ENCODE peak calls at places on chromosomes 13 and 19, in eight cellular contexts. One of them, this sample, is unnamed.

GRCh38 chr19:4120531-4120930 is 3.4 kb downstream of the MAP2K2 start:
- DNase-seq in CD8-positive, alpha-beta T cell: no peak
- DNase-seq in central memory CD4-positive, alpha-beta T cell: no peak
- DNase-seq in neural progenitor cell: no peak
- DNase-seq in T-helper 2 cell: no peak
- DNase-seq in AG09309: no peak
- DNase-seq in breast epithelium: no peak
- DNase-seq in activated CD8-positive, alpha-beta memory T cell treated with anti-CD3 and anti-CD28 coated beads for 1 hour: no peak
- DNase-seq in this sample: no peak

GRCh38 chr13:34587586-34587985 is 354.5 kb upstream of the NBEA start:
- DNase-seq in CD8-positive, alpha-beta T cell: no peak
- DNase-seq in central memory CD4-positive, alpha-beta T cell: no peak
- DNase-seq in neural progenitor cell: no peak
- DNase-seq in T-helper 2 cell: no peak
- DNase-seq in AG09309: no peak
- DNase-seq in breast epithelium: no peak
- DNase-seq in activated CD8-positive, alpha-beta memory T cell treated with anti-CD3 and anti-CD28 coated beads for 1 hour: no peak
- DNase-seq in this sample: no peak

GRCh38 chr19:27794444-27795042 is 1418.4 kb downstream of the UQCRFS1 start:
- DNase-seq in CD8-positive, alpha-beta T cell: no peak
- DNase-seq in central memory CD4-positive, alpha-beta T cell: no peak
- DNase-seq in neural progenitor cell: peak; percentile 67
- DNase-seq in T-helper 2 cell: no peak
- DNase-seq in AG09309: no peak
- DNase-seq in breast epithelium: no peak
- DNase-seq in activated CD8-positive, alpha-beta memory T cell treated with anti-CD3 and anti-CD28 coated beads for 1 hour: no peak
- DNase-seq in this sample: no peak

GRCh38 chr19:28468701-28469459 is 744.1 kb downstream of the UQCRFS1 start:
- DNase-seq in CD8-positive, alpha-beta T cell: no peak
- DNase-seq in central memory CD4-positive, alpha-beta T cell: no peak
- DNase-seq in neural progenitor cell: peak; percentile 48
- DNase-seq in T-helper 2 cell: no peak
- DNase-seq in AG09309: peak; percentile 55
- DNase-seq in breast epithelium: no peak
- DNase-seq in activated CD8-positive, alpha-beta memory T cell treated with anti-CD3 and anti-CD28 coated beads for 1 hour: no peak
- DNase-seq in this sample: no peak

GRCh38 chr19:23804676-23805075 is 46.0 kb upstream of the ZNF681 start:
- DNase-seq in CD8-positive, alpha-beta T cell: no peak
- DNase-seq in central memory CD4-positive, alpha-beta T cell: no peak
- DNase-seq in neural progenitor cell: no peak
- DNase-seq in T-helper 2 cell: no peak
- DNase-seq in AG09309: no peak
- DNase-seq in breast epithelium: no peak
- DNase-seq in activated CD8-positive, alpha-beta memory T cell treated with anti-CD3 and anti-CD28 coated beads for 1 hour: no peak
- DNase-seq in this sample: no peak

GRCh38 chr13:94860981-94861407 is 148.6 kb upstream of the SOX21 start:
- DNase-seq in CD8-positive, alpha-beta T cell: no peak
- DNase-seq in central memory CD4-positive, alpha-beta T cell: no peak
- DNase-seq in neural progenitor cell: no peak
- DNase-seq in T-helper 2 cell: peak; percentile 48
- DNase-seq in AG09309: no peak
- DNase-seq in breast epithelium: no peak
- DNase-seq in activated CD8-positive, alpha-beta memory T cell treated with anti-CD3 and anti-CD28 coated beads for 1 hour: no peak
- DNase-seq in this sample: no peak

GRCh38 chr19:48735031-48735615 is 5.3 kb downstream of the RASIP1 start:
- DNase-seq in CD8-positive, alpha-beta T cell: no peak
- DNase-seq in central memory CD4-positive, alpha-beta T cell: no peak
- DNase-seq in neural progenitor cell: peak; percentile 89
- DNase-seq in T-helper 2 cell: no peak
- DNase-seq in AG09309: no peak
- DNase-seq in breast epithelium: no peak
- DNase-seq in activated CD8-positive, alpha-beta memory T cell treated with anti-CD3 and anti-CD28 coated beads for 1 hour: no peak
- DNase-seq in this sample: peak; percentile 77

GRCh38 chr13:109787135-109787954 is 962 bp upstream of the IRS2 start:
- DNase-seq in CD8-positive, alpha-beta T cell: no peak
- DNase-seq in central memory CD4-positive, alpha-beta T cell: peak; percentile 21
- DNase-seq in neural progenitor cell: peak; percentile 84
- DNase-seq in T-helper 2 cell: peak; percentile 69
- DNase-seq in AG09309: no peak
- DNase-seq in breast epithelium: no peak
- DNase-seq in activated CD8-positive, alpha-beta memory T cell treated with anti-CD3 and anti-CD28 coated beads for 1 hour: no peak
- DNase-seq in this sample: peak; percentile 64

GRCh38 chr19:5002143-5002542 is 33.2 kb downstream of the KDM4B start:
- DNase-seq in CD8-positive, alpha-beta T cell: no peak
- DNase-seq in central memory CD4-positive, alpha-beta T cell: no peak
- DNase-seq in neural progenitor cell: no peak
- DNase-seq in T-helper 2 cell: no peak
- DNase-seq in AG09309: peak; percentile 31
- DNase-seq in breast epithelium: no peak
- DNase-seq in activated CD8-positive, alpha-beta memory T cell treated with anti-CD3 and anti-CD28 coated beads for 1 hour: no peak
- DNase-seq in this sample: no peak